ENCODE peak calls at places on chromosomes 6 and 20, in five cellular contexts. S, H, R, G and C are unnamed samples.

GRCh38 chr6:118810420-118811027 is 83.4 kb upstream of the ASF1A start:
- DNase-seq in S (no peak), R (no peak), G (no peak), H (peak), C (no peak)

GRCh38 chr20:37404461-37404881 is 58.5 kb downstream of the SRC start:
- DNase-seq in H (no peak), S (peak), R (no peak), G (no peak), C (no peak)

GRCh38 chr6:100343678-100344077 is 121.0 kb downstream of the SIM1 start:
- DNase-seq in H (no peak), R (no peak), S (no peak), G (no peak), C (peak)

GRCh38 chr6:88561034-88561973 is 395.2 kb upstream of the CNR1 start:
- DNase-seq in R (no peak), G (no peak), S (no peak), H (peak), C (no peak)

GRCh38 chr6:118650500-118651281 is 700 bp downstream of the CEP85L start:
- DNase-seq in G (peak), R (peak), S (peak), H (peak), C (peak)

GRCh38 chr20:37386505-37387201 is 40.7 kb downstream of the SRC start:
- DNase-seq in S (peak), H (no peak), R (no peak), G (no peak), C (no peak)

GRCh38 chr6:100617633-100618348 is 153.1 kb upstream of the SIM1 start:
- DNase-seq in G (no peak), H (no peak), R (no peak), S (no peak), C (peak)

GRCh38 chr6:12077021-12077420 is 64.9 kb downstream of the HIVEP1 start:
- DNase-seq in G (no peak), S (no peak), H (no peak), R (no peak), C (no peak)

GRCh38 chr20:32672982-32673727 is 586 bp downstream of the C20orf203 start:
- DNase-seq in H (peak), S (peak), R (no peak), G (peak), C (no peak)

GRCh38 chr6:147204060-147204785 is at the start of gene STXBP5:
- DNase-seq in S (peak), H (peak), R (peak), G (no peak), C (peak)

GRCh38 chr20:44837949-44838348 is 27.6 kb upstream of the RIMS4 start:
- DNase-seq in R (no peak), S (no peak), G (no peak), H (no peak), C (no peak)

GRCh38 chr20:24079661-24080412 is 91.3 kb upstream of the GGTLC1 start:
- DNase-seq in R (no peak), H (no peak), G (no peak), S (no peak), C (no peak)

GRCh38 chr20:35539756-35540212 is 2.1 kb upstream of the ERGIC3 start:
- DNase-seq in G (no peak), H (no peak), R (peak), S (no peak), C (no peak)

GRCh38 chr6:56144538-56145324 is 102.6 kb downstream of the COL21A1 start:
- DNase-seq in R (no peak), G (no peak), S (peak), H (no peak), C (peak)

GRCh38 chr6:26092443-26092842 is 5.2 kb downstream of the HFE start:
- DNase-seq in H (no peak), S (no peak), G (no peak), R (no peak), C (no peak)

GRCh38 chr6:112205521-112206458 is 48.6 kb downstream of the LAMA4 start:
- DNase-seq in R (no peak), H (no peak), G (no peak), S (no peak), C (peak)

GRCh38 chr6:32886674-32887383 is 32.8 kb downstream of the PSMB9 start:
- DNase-seq in R (no peak), S (peak), G (no peak), H (no peak), C (peak)

GRCh38 chr6:157535354-157536217 is 154.6 kb downstream of the ZDHHC14 start:
- DNase-seq in H (peak), S (no peak), G (no peak), R (no peak), C (peak)

GRCh38 chr6:7146079-7146828 is 38.5 kb downstream of the RREB1 start:
- DNase-seq in H (peak), S (peak), G (peak), R (peak), C (peak)

GRCh38 chr6:150599199-150600002 is at the start of gene PLEKHG1:
- DNase-seq in R (peak), G (peak), H (no peak), S (peak), C (peak)

GRCh38 chr20:48574383-48574782 is 253.4 kb downstream of the PREX1 start:
- DNase-seq in R (peak), G (no peak), H (no peak), S (no peak), C (no peak)

GRCh38 chr6:17204548-17204947 is 76.6 kb upstream of the RBM24 start:
- DNase-seq in G (no peak), R (no peak), S (no peak), H (no peak), C (no peak)

GRCh38 chr20:24045621-24046020 is 57.0 kb upstream of the GGTLC1 start:
- DNase-seq in R (no peak), H (peak), G (no peak), S (peak), C (no peak)

GRCh38 chr20:1626528-1627192 is 6.9 kb upstream of the SIRPB1 start:
- DNase-seq in R (no peak), H (no peak), S (no peak), G (no peak), C (no peak)

GRCh38 chr6:37965964-37966676 is 146.6 kb downstream of the ZFAND3 start:
- DNase-seq in R (no peak), H (no peak), S (peak), G (no peak), C (peak)

GRCh38 chr6:41427642-41428401 is 92.4 kb downstream of the NCR2 start:
- DNase-seq in H (no peak), S (peak), R (no peak), G (no peak), C (peak)

GRCh38 chr6:38262041-38262440 is 377.7 kb downstream of the BTBD9 start:
- DNase-seq in R (no peak), G (no peak), S (peak), H (no peak), C (peak)

GRCh38 chr6:74467533-74468215 is 738.2 kb downstream of the COL12A1 start:
- DNase-seq in G (no peak), S (no peak), H (no peak), R (no peak), C (no peak)

GRCh38 chr20:10611357-10611756 is 62.4 kb downstream of the JAG1 start:
- DNase-seq in G (no peak), S (peak), R (peak), H (peak), C (peak)

GRCh38 chr6:157235600-157236039 is 87.7 kb downstream of the TMEM242 start:
- DNase-seq in R (no peak), S (peak), G (peak), H (no peak), C (peak)

GRCh38 chr6:70956451-70957283 is at the start of gene B3GAT2:
- DNase-seq in S (peak), G (no peak), H (no peak), R (no peak), C (peak)

GRCh38 chr6:157748839-157749571 is 74.0 kb upstream of the SNX9 start:
- DNase-seq in R (no peak), H (no peak), S (no peak), G (no peak), C (no peak)

GRCh38 chr6:104218132-104218531 is 641.6 kb downstream of the HACE1 start:
- DNase-seq in R (no peak), S (no peak), G (no peak), H (no peak), C (no peak)

GRCh38 chr6:160379464-160379863 is 31.3 kb downstream of the SLC22A3 start:
- DNase-seq in G (no peak), R (no peak), H (no peak), S (no peak), C (peak)

GRCh38 chr6:3385660-3386151 is 71.1 kb downstream of the SLC22A23 start:
- DNase-seq in S (no peak), G (no peak), H (no peak), R (no peak), C (peak)

GRCh38 chr20:47740225-47741184 is 44.8 kb downstream of the SULF2 start:
- DNase-seq in S (no peak), R (peak), H (no peak), G (no peak), C (no peak)

GRCh38 chr20:1802385-1803215 is 92.6 kb upstream of the SIRPA start:
- DNase-seq in G (peak), R (peak), H (peak), S (peak), C (peak)

GRCh38 chr6:111190637-111191036 is 103.3 kb downstream of the SLC16A10 start:
- DNase-seq in H (no peak), G (no peak), R (no peak), S (no peak), C (no peak)

GRCh38 chr20:38585404-38586180 is 4.6 kb downstream of the ADIG start:
- DNase-seq in H (no peak), G (no peak), R (no peak), S (no peak), C (no peak)

GRCh38 chr20:57438552-57438951 is 47.4 kb downstream of the RBM38 start:
- DNase-seq in H (no peak), S (no peak), G (no peak), R (no peak), C (no peak)
- H3K4me2 ChIP-seq in H (no peak), S (no peak), G (no peak), R (no peak), C (no peak)

GRCh38 chr6:52549428-52549827 is 27.4 kb downstream of the TRAM2 start:
- DNase-seq in H (no peak), R (no peak), G (no peak), S (no peak), C (no peak)

GRCh38 chr6:52548999-52549398 is 27.9 kb downstream of the TRAM2 start:
- DNase-seq in G (no peak), S (no peak), H (no peak), R (no peak), C (no peak)

GRCh38 chr6:52546678-52547077 is 30.2 kb downstream of the TRAM2 start:
- DNase-seq in R (no peak), S (no peak), G (peak), H (no peak), C (no peak)

GRCh38 chr6:52547647-52548352 is 29.1 kb downstream of the TRAM2 start:
- DNase-seq in S (no peak), G (no peak), H (no peak), R (peak), C (no peak)

GRCh38 chr6:52548353-52548713 is 28.5 kb downstream of the TRAM2 start:
- DNase-seq in H (no peak), S (no peak), G (no peak), R (no peak), C (peak)
- H3K4me2 ChIP-seq in H (no peak), S (no peak), G (peak), R (no peak), C (peak)

GRCh38 chr6:142940487-142940886 is 4.5 kb downstream of the HIVEP2 start:
- DNase-seq in H (no peak), S (no peak), G (no peak), R (peak), C (peak)

GRCh38 chr6:142942805-142943227 is 2.2 kb downstream of the HIVEP2 start:
- DNase-seq in G (peak), S (peak), R (peak), H (no peak), C (peak)

GRCh38 chr6:142943746-142944125 is 1.2 kb downstream of the HIVEP2 start:
- DNase-seq in S (peak), R (no peak), H (peak), G (peak), C (peak)

GRCh38 chr6:142941018-142941417 is 4.0 kb downstream of the HIVEP2 start:
- DNase-seq in H (no peak), S (no peak), G (no peak), R (no peak), C (no peak)

DNA sequence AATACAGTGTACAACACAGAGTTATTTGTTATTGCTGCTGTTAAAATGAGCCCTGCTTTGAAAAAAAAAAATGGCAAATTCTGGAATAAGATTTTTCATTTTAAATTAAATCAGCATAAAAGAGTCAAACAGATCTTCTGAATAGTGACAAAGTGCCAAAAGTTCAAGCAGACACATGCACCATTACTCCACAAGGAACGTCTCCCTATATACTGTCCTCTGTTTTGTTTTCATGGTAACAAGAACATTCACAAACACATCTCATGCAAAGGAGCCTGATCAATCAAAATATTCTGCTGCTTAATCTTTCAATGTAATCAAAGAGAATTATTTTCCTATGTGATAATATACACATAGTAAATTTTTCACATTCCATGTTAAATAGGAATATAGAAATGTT is 2.7 kb downstream of the HIVEP2 start:
- DNase-seq in R (no peak), G (no peak), H (no peak), S (no peak), C (no peak)
- H3K4me2 ChIP-seq in R (no peak), G (no peak), H (peak), S (no peak), C (peak)

GRCh38 chr20:34069341-34070078 is 42.5 kb downstream of the EIF2S2 start:
- DNase-seq in G (peak), H (peak), S (peak), R (peak), C (peak)
- H3K4me2 ChIP-seq in G (no peak), H (no peak), S (no peak), R (peak), C (no peak)